ENCODE peak calls at places on chromosome 3, in five cellular contexts. A is IMR-90, G is HFF-Myc, V is fibroblast of mammary gland, B is activated B cell treated with CpG ODN at 0.5 μM for 24 hours. J is an unnamed sample.

GRCh38 chr3:172312006-172312405 is 136.2 kb downstream of the GHSR start:
- DNase-seq in V (peak; percentile 53), G (no peak), B (no peak), A (no peak), J (no peak)

GRCh38 chr3:191220908-191221307 is 21.9 kb downstream of the OSTN start:
- DNase-seq in V (no peak), G (no peak), B (no peak), A (no peak), J (no peak)

GRCh38 chr3:3629911-3630310 is 169.3 kb upstream of the LRRN1 start:
- DNase-seq in V (no peak), A (peak; percentile 26), G (no peak), B (no peak), J (no peak)

GRCh38 chr3:168620854-168621253 is 525.1 kb upstream of the GOLIM4 start:
- DNase-seq in B (no peak), A (no peak), V (peak; percentile 8), G (no peak), J (peak; percentile 7)

GRCh38 chr3:158791259-158791920 is 10.5 kb upstream of the MFSD1 start:
- DNase-seq in G (no peak), V (peak; percentile 82), A (peak; percentile 86), B (no peak), J (no peak)

GRCh38 chr3:129313983-129314756 is 35.5 kb downstream of the HMCES start:
- DNase-seq in V (peak; percentile 75), A (peak; percentile 36), B (no peak), G (no peak), J (no peak)

GRCh38 chr3:44918581-44918980 is 44.2 kb downstream of the TGM4 start:
- DNase-seq in V (no peak), B (no peak), A (no peak), G (no peak), J (no peak)

GRCh38 chr3:59313365-59313764 is 263.5 kb upstream of the CFAP20DC start:
- DNase-seq in B (no peak), A (peak; percentile 13), G (no peak), V (peak; percentile 62), J (no peak)

GRCh38 chr3:122183521-122183892 is at the start of gene CASR:
- DNase-seq in A (no peak), B (peak; percentile 16), G (no peak), V (no peak), J (peak; percentile 33)

GRCh38 chr3:152026033-152026556 is 152.7 kb downstream of the SUCNR1 start:
- DNase-seq in A (peak; percentile 89), G (peak; percentile 78), V (peak; percentile 85), B (no peak), J (no peak)

GRCh38 chr3:109176726-109177125 is 40.2 kb downstream of the C3orf85 start:
- DNase-seq in G (no peak), B (no peak), V (no peak), A (no peak), J (no peak)

GRCh38 chr3:123818921-123819429 is 65.2 kb downstream of the MYLK start:
- DNase-seq in B (no peak), V (peak; percentile 26), G (peak; percentile 24), A (peak; percentile 88), J (no peak)

GRCh38 chr3:55622116-55622515 is 135.0 kb upstream of the WNT5A start:
- DNase-seq in A (peak; percentile 71), G (no peak), B (no peak), V (peak; percentile 40), J (no peak)

GRCh38 chr3:49411550-49411967 is 217 bp downstream of the RHOA start:
- DNase-seq in A (no peak), G (no peak), V (no peak), B (no peak), J (no peak)

GRCh38 chr3:81871358-81872152 is 110.1 kb upstream of the GBE1 start:
- DNase-seq in G (no peak), A (no peak), V (no peak), B (no peak), J (no peak)

GRCh38 chr3:43970920-43971319 is 270.8 kb upstream of the TOPAZ1 start:
- DNase-seq in A (no peak), G (no peak), B (no peak), V (no peak), J (no peak)

GRCh38 chr3:113968986-113969385 is 21.2 kb downstream of the ZDHHC23 start:
- DNase-seq in A (no peak), B (no peak), V (peak; percentile 23), G (no peak), J (peak; percentile 7)

GRCh38 chr3:161851941-161852566 is 355.4 kb downstream of the OTOL1 start:
- DNase-seq in V (peak; percentile 59), G (peak; percentile 37), A (peak; percentile 27), B (no peak), J (no peak)

GRCh38 chr3:159322322-159322939 is 520.6 kb downstream of the MFSD1 start:
- DNase-seq in A (peak; percentile 20), V (peak; percentile 42), B (no peak), G (peak; percentile 9), J (no peak)

GRCh38 chr3:50251220-50251619 is 15.2 kb downstream of the GNAI2 start:
- DNase-seq in B (no peak), V (peak; percentile 98), G (no peak), A (peak; percentile 94), J (no peak)

GRCh38 chr3:179046497-179047353 is 24.9 kb downstream of the ZMAT3 start:
- DNase-seq in G (no peak), A (peak; percentile 8), V (no peak), B (peak; percentile 54), J (no peak)

GRCh38 chr3:109356442-109357155 is 19.3 kb upstream of the DPPA4 start:
- DNase-seq in V (no peak), G (no peak), A (no peak), B (no peak), J (no peak)

GRCh38 chr3:184284696-184285095 is 8.9 kb downstream of the ECE2 start:
- DNase-seq in B (no peak), G (peak; percentile 56), A (peak; percentile 65), V (peak; percentile 74), J (peak; percentile 6)

GRCh38 chr3:143139786-143140185 is 20.2 kb downstream of the CHST2 start:
- DNase-seq in V (peak; percentile 62), G (no peak), A (peak; percentile 25), B (no peak), J (no peak)

GRCh38 chr3:72487078-72487765 is 361.0 kb downstream of the SHQ1 start:
- DNase-seq in A (peak; percentile 85), V (peak; percentile 82), G (peak; percentile 55), B (no peak), J (peak; percentile 66)

DNA sequence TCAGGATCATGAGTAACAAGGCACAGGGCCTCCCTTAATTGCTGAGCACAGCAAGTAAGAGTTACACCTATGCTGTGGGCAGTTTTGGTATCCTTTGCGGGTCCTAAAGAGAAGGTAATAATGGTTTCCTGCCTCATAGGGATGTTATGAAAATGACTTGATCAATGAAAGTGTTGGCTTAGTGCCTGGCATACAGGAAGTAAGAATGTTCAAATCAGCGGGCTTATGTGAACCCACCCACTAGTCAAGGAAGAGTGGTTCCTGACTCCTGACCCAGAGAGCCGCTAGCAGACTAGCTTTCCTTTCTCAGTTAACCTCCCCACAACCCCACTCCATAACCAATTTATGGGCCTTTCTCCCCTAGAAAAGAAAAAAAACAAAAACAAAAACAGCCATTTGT is 5.2 kb upstream of the ADAMTS9 start:
- DNase-seq in A (no peak), B (no peak), V (no peak), G (no peak), J (no peak)
- TF ChIP-seq CTCF in A (no peak), B (no peak), V (no peak), G (no peak), J (no peak)

GRCh38 chr3:138477120-138477519 is 42.7 kb downstream of the ESYT3 start:
- DNase-seq in V (no peak), A (no peak), G (no peak), B (no peak), J (no peak)

GRCh38 chr3:138474163-138474562 is 39.7 kb downstream of the ESYT3 start:
- DNase-seq in G (no peak), B (no peak), A (no peak), V (no peak), J (no peak)

GRCh38 chr3:138477801-138478200 is 43.4 kb downstream of the ESYT3 start:
- DNase-seq in G (no peak), A (peak; percentile 17), B (no peak), V (no peak), J (no peak)

GRCh38 chr3:138476526-138476925 is 42.1 kb downstream of the ESYT3 start:
- DNase-seq in A (no peak), G (no peak), B (no peak), V (no peak), J (no peak)

DNA sequence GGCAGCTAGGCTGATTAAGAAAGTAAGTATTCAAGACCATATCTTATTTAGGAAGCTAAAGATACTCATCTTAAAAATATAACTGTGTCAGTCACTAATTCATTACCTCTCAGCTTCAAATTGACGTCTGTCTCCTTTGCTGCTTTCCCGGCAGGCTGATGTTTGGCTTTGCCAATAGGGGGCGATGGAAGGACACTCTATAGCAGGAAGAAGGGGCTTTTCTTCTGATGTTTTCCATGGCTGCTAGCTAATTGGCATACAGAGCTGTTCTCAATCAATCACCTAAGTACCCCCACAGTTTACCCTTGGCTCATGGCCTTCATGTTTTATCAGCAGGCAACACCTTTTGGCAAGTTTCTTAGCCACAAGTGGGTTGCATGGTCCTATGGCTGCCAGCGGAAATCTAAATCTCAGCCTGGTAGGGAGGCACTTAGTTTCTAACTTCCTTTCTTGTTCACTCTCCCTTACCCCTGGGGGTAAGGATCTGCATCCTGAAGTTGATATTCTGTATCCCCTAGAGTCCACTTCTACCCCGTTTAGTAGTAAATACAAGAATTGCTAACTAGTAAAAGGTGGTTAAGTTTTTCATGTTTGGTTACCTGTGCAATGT is 45.0 kb downstream of the ESYT3 start:
- DNase-seq in G (peak; percentile 16), V (peak; percentile 54), B (no peak), A (peak; percentile 46), J (no peak)
- TF ChIP-seq CTCF in G (peak; percentile 92), V (peak; percentile 97), B (no peak), A (peak; percentile 70), J (peak; percentile 96)

DNA sequence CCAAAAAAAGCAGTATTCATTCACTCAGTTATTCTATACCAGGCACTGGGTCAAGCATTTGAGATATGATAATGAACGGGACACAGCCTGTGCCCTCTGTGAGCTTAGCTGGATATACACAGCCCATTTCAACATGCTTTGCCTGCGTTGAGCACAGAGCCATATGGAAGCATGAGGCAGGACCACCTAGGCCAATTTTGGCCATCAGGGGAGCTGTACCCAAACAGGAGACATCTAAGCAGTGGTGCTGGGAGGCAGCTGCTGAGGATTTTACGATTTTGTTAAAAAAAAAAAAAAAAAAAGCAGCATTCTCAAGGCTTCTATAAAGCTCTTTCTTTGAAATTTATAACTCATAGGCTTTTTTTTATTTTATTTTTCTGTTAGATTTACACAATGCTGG is 87.2 kb upstream of the SLC2A2 start:
- DNase-seq in B (no peak), A (no peak), G (no peak), V (no peak), J (no peak)
- TF ChIP-seq CTCF in B (no peak), A (no peak), G (no peak), V (peak; percentile 5), J (no peak)

GRCh38 chr3:195556390-195556789 is 13.3 kb upstream of the PPP1R2 start:
- DNase-seq in G (no peak), V (peak; percentile 28), A (no peak), B (no peak), J (no peak)
- TF ChIP-seq CTCF in G (peak; percentile 39), V (peak; percentile 42), A (peak; percentile 17), B (no peak), J (peak; percentile 30)

DNA sequence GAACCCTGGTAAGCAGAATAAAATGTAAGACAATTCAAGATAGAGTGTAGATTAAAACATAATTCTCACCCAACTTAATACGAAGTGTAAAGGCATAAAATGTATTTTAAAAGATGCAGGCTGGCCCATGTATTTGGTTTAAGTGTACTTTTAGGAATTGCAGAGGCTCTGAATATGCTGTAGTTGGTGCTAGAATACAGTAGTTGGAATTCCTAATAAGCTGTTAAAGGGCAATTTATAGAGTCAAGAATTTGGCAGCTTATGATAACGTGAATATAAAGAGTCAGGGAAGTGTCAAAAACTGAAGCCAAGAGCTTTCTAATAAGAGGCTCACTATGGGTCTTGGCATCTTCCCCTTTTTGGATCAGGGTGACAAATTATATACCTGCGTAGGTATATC is 36.5 kb downstream of the ADAMTS9 start:
- DNase-seq in B (no peak), G (no peak), A (no peak), V (no peak), J (no peak)
- TF ChIP-seq CTCF in B (no peak), G (no peak), A (no peak), V (no peak), J (peak; percentile 16)

J was measured in epithelial cell of proximal tubule.